ENCODE peak calls at places on chromosomes 13 and 19, in ten cellular contexts. X is mucosa of descending colon, A is endodermal cell, J is heart left ventricle, R is MM.1S, M is GM23338, F is IMR-90, Y is RWPE2, C is OCI-LY7, K is left ventricle myocardium inferior. O is an unnamed sample.

GRCh38 chr19:32676186-32676894 is 692 bp downstream of the RGS9BP start:
- DNase-seq in R (no peak), M (peak; percentile 62), A (peak; percentile 80), X (no peak), J (peak; percentile 68), Y (no peak), K (no peak), F (no peak), C (no peak), O (no peak)

GRCh38 chr13:111245781-111246384 is 74.6 kb upstream of the TEX29 start:
- DNase-seq in C (no peak), R (no peak), M (no peak), X (no peak), K (no peak), Y (no peak), A (no peak), F (peak; percentile 56), J (no peak), O (no peak)

GRCh38 chr19:53782698-53783097 is 41.4 kb downstream of the NLRP12 start:
- DNase-seq in A (peak; percentile 61), M (peak; percentile 96), F (no peak), J (no peak), C (no peak), Y (no peak), K (no peak), X (no peak), R (no peak), O (no peak)

GRCh38 chr13:92175330-92175729 is 776.9 kb downstream of the GPC5 start:
- DNase-seq in F (peak; percentile 62), J (no peak), K (no peak), M (peak; percentile 67), A (peak; percentile 51), Y (no peak), R (peak; percentile 74), X (peak; percentile 53), C (peak; percentile 51), O (peak; percentile 57)

GRCh38 chr19:48695743-48696352 is at the start of gene FUT2:
- DNase-seq in A (peak; percentile 89), K (no peak), M (peak; percentile 86), J (no peak), X (peak; percentile 90), F (no peak), Y (no peak), R (no peak), C (no peak), O (no peak)

GRCh38 chr19:38081547-38082255 is 142.3 kb downstream of the DPF1 start:
- DNase-seq in M (no peak), Y (no peak), X (no peak), J (no peak), R (no peak), F (no peak), A (no peak), K (no peak), C (no peak), O (no peak)

GRCh38 chr19:4066682-4067395 is at the start of gene ZBTB7A:
- DNase-seq in R (peak; percentile 71), Y (peak; percentile 77), A (peak; percentile 83), K (peak; percentile 87), C (peak; percentile 88), J (peak; percentile 90), F (peak; percentile 61), X (peak; percentile 94), M (peak; percentile 74), O (peak; percentile 89)

GRCh38 chr19:34225659-34226015 is 28.7 kb upstream of the GARRE1 start:
- DNase-seq in M (no peak), A (no peak), R (no peak), C (no peak), J (no peak), K (no peak), Y (no peak), F (no peak), X (no peak), O (no peak)

GRCh38 chr19:32342695-32343094 is 2.7 kb upstream of the ZNF507 start:
- DNase-seq in Y (no peak), A (no peak), F (no peak), J (no peak), X (no peak), K (no peak), M (no peak), R (no peak), C (no peak), O (no peak)

GRCh38 chr19:802888-803561 is 5.8 kb downstream of the PTBP1 start:
- DNase-seq in K (no peak), A (no peak), C (no peak), R (no peak), X (no peak), J (no peak), Y (no peak), M (peak; percentile 12), F (no peak), O (no peak)

GRCh38 chr19:30857388-30857787 is 485.2 kb downstream of the ZNF536 start:
- DNase-seq in Y (no peak), M (peak; percentile 20), R (no peak), X (no peak), A (peak; percentile 63), C (no peak), F (no peak), K (no peak), J (no peak), O (no peak)

GRCh38 chr19:2270572-2271515 is 11.1 kb downstream of the PEAK3 start:
- DNase-seq in X (peak; percentile 76), R (peak; percentile 52), A (peak; percentile 77), J (peak; percentile 93), Y (peak; percentile 70), K (peak; percentile 90), F (peak; percentile 84), M (peak; percentile 56), C (peak; percentile 82), O (peak; percentile 78)

GRCh38 chr13:32228330-32229041 is 86.7 kb downstream of the ZAR1L start:
- DNase-seq in A (no peak), F (peak; percentile 84), R (no peak), J (no peak), Y (no peak), X (no peak), M (peak; percentile 36), K (no peak), C (no peak), O (no peak)

GRCh38 chr13:42076309-42076713 is 27.9 kb downstream of the DGKH start:
- DNase-seq in A (no peak), F (peak; percentile 30), J (no peak), C (no peak), R (no peak), M (no peak), Y (no peak), K (no peak), X (no peak), O (no peak)

GRCh38 chr19:45798995-45799517 is 6.4 kb upstream of the DMWD start:
- DNase-seq in Y (no peak), F (peak; percentile 83), K (peak; percentile 56), J (no peak), A (peak; percentile 89), C (peak; percentile 70), X (peak; percentile 72), M (peak; percentile 78), R (peak; percentile 44), O (peak; percentile 70)

GRCh38 chr13:40665754-40666057 is 735 bp downstream of the FOXO1 start:
- DNase-seq in R (peak; percentile 23), K (peak; percentile 21), J (no peak), C (peak; percentile 68), Y (no peak), X (no peak), A (no peak), M (no peak), F (no peak), O (peak; percentile 35)

GRCh38 chr13:72643339-72643989 is 84.0 kb downstream of the MZT1 start:
- DNase-seq in X (peak; percentile 91), Y (peak; percentile 51), M (peak; percentile 66), R (peak; percentile 28), K (peak; percentile 20), J (no peak), C (peak; percentile 54), F (peak; percentile 44), A (peak; percentile 68), O (peak; percentile 73)

GRCh38 chr13:59447846-59448620 is 715.7 kb downstream of the DIAPH3 start:
- DNase-seq in A (peak; percentile 70), F (peak; percentile 75), M (peak; percentile 98), J (no peak), R (no peak), K (no peak), C (no peak), X (no peak), Y (no peak), O (no peak)

GRCh38 chr13:110650436-110650835 is 35.1 kb downstream of the NAXD start:
- DNase-seq in R (no peak), J (no peak), Y (no peak), A (peak; percentile 38), X (no peak), M (no peak), K (no peak), C (no peak), F (no peak), O (no peak)

GRCh38 chr19:7769171-7769570 is 6.1 kb downstream of the CLEC4M start:
- DNase-seq in K (no peak), J (no peak), C (no peak), R (no peak), M (no peak), A (peak; percentile 17), X (no peak), Y (no peak), F (no peak), O (no peak)
- TF ChIP-seq CTCF in K (no peak), J (no peak), C (no peak), R (no peak), M (no peak), A (no peak), X (no peak), Y (no peak), F (no peak), O (no peak)

GRCh38 chr13:102868366-102868936 is 22.6 kb downstream of the ERCC5 start:
- DNase-seq in X (no peak), J (no peak), K (no peak), F (peak; percentile 35), Y (no peak), M (no peak), R (no peak), A (no peak), C (no peak), O (no peak)

GRCh38 chr13:102862624-102863210 is 16.9 kb downstream of the ERCC5 start:
- DNase-seq in R (no peak), M (no peak), F (no peak), A (no peak), K (no peak), C (no peak), X (no peak), Y (no peak), J (no peak), O (no peak)

GRCh38 chr13:102863590-102863989 is 17.8 kb downstream of the ERCC5 start:
- DNase-seq in M (no peak), F (no peak), J (no peak), R (no peak), Y (no peak), A (no peak), C (no peak), K (peak; percentile 45), X (no peak), O (no peak)
- H3K36me3 ChIP-seq in M (peaks cover 31% of the 10 kb centered on the region), F (peaks cover 47% of the 10 kb centered on the region), J (peaks cover 36% of the 10 kb centered on the region), R (peaks cover 18% of the 10 kb centered on the region), Y (peaks cover 98% of the 10 kb centered on the region), A (peaks cover 87% of the 10 kb centered on the region), C (peaks cover 75% of the 10 kb centered on the region), K (peaks cover 97% of the 10 kb centered on the region), X (peaks cover 27% of the 10 kb centered on the region), O (peaks cover 64% of the 10 kb centered on the region)

GRCh38 chr19:13981467-13981866 is 24.7 kb downstream of the RFX1 start:
- DNase-seq in J (no peak), K (no peak), R (no peak), A (no peak), F (no peak), M (no peak), C (no peak), Y (no peak), X (no peak), O (no peak)
- H3K4me1 ChIP-seq in J (peaks cover 23% of the 10 kb centered on the region), K (peaks cover 47% of the 10 kb centered on the region), R (peaks cover 9% of the 10 kb centered on the region), A (no peaks in the 10 kb centered on the region), F (peaks cover 3% of the 10 kb centered on the region), M (peaks cover 37% of the 10 kb centered on the region), C (peaks cover 71% of the 10 kb centered on the region), Y (peaks cover 6% of the 10 kb centered on the region), X (peaks cover 10% of the 10 kb centered on the region), O (peaks cover 35% of the 10 kb centered on the region)

GRCh38 chr13:70568571-70568970 is 460.3 kb upstream of the KLHL1 start:
- DNase-seq in R (peak; percentile 25), J (no peak), X (peak; percentile 44), K (no peak), Y (no peak), A (no peak), M (peak; percentile 63), F (peak; percentile 26), C (peak; percentile 38), O (peak; percentile 28)
- TF ChIP-seq CTCF in R (peak; percentile 54), J (peak; percentile 29), X (no peak), K (peak; percentile 76), Y (peak; percentile 75), A (peak; percentile 94), M (peak; percentile 72), F (peak; percentile 62), C (peak; percentile 87), O (peak; percentile 64)

O was measured in BE2C.